ENCODE peak calls at places on chromosomes 7 and 10, in seven cellular contexts. One of them, this sample, is unnamed.

GRCh38 chr10:23413629-23414089 is 25.2 kb upstream of the OTUD1 start:
- DNase-seq in glutamatergic neuron: no peak
- DNase-seq in CD8-positive, alpha-beta T cell: no peak
- DNase-seq in cardiac muscle cell: no peak
- DNase-seq in activated CD8-positive, alpha-beta T cell treated with anti-CD3 and anti-CD28 coated beads for 36 hours: no peak
- DNase-seq in cardiac fibroblast: no peak
- DNase-seq in GM10248: peak; percentile 39
- DNase-seq in this sample: peak; percentile 63

GRCh38 chr7:158530800-158531609 is 56.6 kb downstream of the PTPRN2 start:
- DNase-seq in glutamatergic neuron: no peak
- DNase-seq in CD8-positive, alpha-beta T cell: no peak
- DNase-seq in cardiac muscle cell: no peak
- DNase-seq in activated CD8-positive, alpha-beta T cell treated with anti-CD3 and anti-CD28 coated beads for 36 hours: no peak
- DNase-seq in cardiac fibroblast: no peak
- DNase-seq in GM10248: no peak
- DNase-seq in this sample: no peak

GRCh38 chr7:3283130-3283704 is 17.8 kb upstream of the SDK1 start:
- DNase-seq in glutamatergic neuron: no peak
- DNase-seq in CD8-positive, alpha-beta T cell: no peak
- DNase-seq in cardiac muscle cell: no peak
- DNase-seq in activated CD8-positive, alpha-beta T cell treated with anti-CD3 and anti-CD28 coated beads for 36 hours: no peak
- DNase-seq in cardiac fibroblast: no peak
- DNase-seq in GM10248: no peak
- DNase-seq in this sample: no peak

GRCh38 chr10:48493083-48493871 is 111.6 kb downstream of the ARHGAP22 start:
- DNase-seq in glutamatergic neuron: no peak
- DNase-seq in CD8-positive, alpha-beta T cell: no peak
- DNase-seq in cardiac muscle cell: no peak
- DNase-seq in activated CD8-positive, alpha-beta T cell treated with anti-CD3 and anti-CD28 coated beads for 36 hours: no peak
- DNase-seq in cardiac fibroblast: no peak
- DNase-seq in GM10248: no peak
- DNase-seq in this sample: no peak

GRCh38 chr7:152987673-152988072 is 228.1 kb downstream of the ACTR3B start:
- DNase-seq in glutamatergic neuron: no peak
- DNase-seq in CD8-positive, alpha-beta T cell: no peak
- DNase-seq in cardiac muscle cell: no peak
- DNase-seq in activated CD8-positive, alpha-beta T cell treated with anti-CD3 and anti-CD28 coated beads for 36 hours: no peak
- DNase-seq in cardiac fibroblast: no peak
- DNase-seq in GM10248: no peak
- DNase-seq in this sample: no peak

GRCh38 chr7:142785841-142786250 is 15.1 kb downstream of the PRSS2 start:
- DNase-seq in glutamatergic neuron: no peak
- DNase-seq in CD8-positive, alpha-beta T cell: peak; percentile 92
- DNase-seq in cardiac muscle cell: no peak
- DNase-seq in activated CD8-positive, alpha-beta T cell treated with anti-CD3 and anti-CD28 coated beads for 36 hours: peak; percentile 86
- DNase-seq in cardiac fibroblast: no peak
- DNase-seq in GM10248: no peak
- DNase-seq in this sample: no peak

GRCh38 chr10:78572565-78572964 is 496.2 kb upstream of the ZMIZ1 start:
- DNase-seq in glutamatergic neuron: no peak
- DNase-seq in CD8-positive, alpha-beta T cell: no peak
- DNase-seq in cardiac muscle cell: no peak
- DNase-seq in activated CD8-positive, alpha-beta T cell treated with anti-CD3 and anti-CD28 coated beads for 36 hours: no peak
- DNase-seq in cardiac fibroblast: no peak
- DNase-seq in GM10248: no peak
- DNase-seq in this sample: no peak

GRCh38 chr7:1750541-1751021 is 80.5 kb downstream of the ELFN1 start:
- DNase-seq in glutamatergic neuron: no peak
- DNase-seq in CD8-positive, alpha-beta T cell: no peak
- DNase-seq in cardiac muscle cell: no peak
- DNase-seq in activated CD8-positive, alpha-beta T cell treated with anti-CD3 and anti-CD28 coated beads for 36 hours: no peak
- DNase-seq in cardiac fibroblast: no peak
- DNase-seq in GM10248: no peak
- DNase-seq in this sample: no peak

GRCh38 chr7:136997735-136998134 is 129.3 kb downstream of the CHRM2 start:
- DNase-seq in glutamatergic neuron: no peak
- DNase-seq in CD8-positive, alpha-beta T cell: no peak
- DNase-seq in cardiac muscle cell: no peak
- DNase-seq in activated CD8-positive, alpha-beta T cell treated with anti-CD3 and anti-CD28 coated beads for 36 hours: no peak
- DNase-seq in cardiac fibroblast: no peak
- DNase-seq in GM10248: no peak
- DNase-seq in this sample: no peak

GRCh38 chr10:30058570-30059132 is 735 bp downstream of the JCAD start:
- DNase-seq in glutamatergic neuron: peak; percentile 50
- DNase-seq in CD8-positive, alpha-beta T cell: no peak
- DNase-seq in cardiac muscle cell: no peak
- DNase-seq in activated CD8-positive, alpha-beta T cell treated with anti-CD3 and anti-CD28 coated beads for 36 hours: no peak
- DNase-seq in cardiac fibroblast: no peak
- DNase-seq in GM10248: no peak
- DNase-seq in this sample: no peak

GRCh38 chr10:126384269-126384873 is 3.9 kb downstream of the ADAM12 start:
- DNase-seq in glutamatergic neuron: no peak
- DNase-seq in CD8-positive, alpha-beta T cell: no peak
- DNase-seq in cardiac muscle cell: peak; percentile 66
- DNase-seq in activated CD8-positive, alpha-beta T cell treated with anti-CD3 and anti-CD28 coated beads for 36 hours: no peak
- DNase-seq in cardiac fibroblast: peak; percentile 92
- DNase-seq in GM10248: no peak
- DNase-seq in this sample: no peak

GRCh38 chr7:91266931-91267557 is 2.8 kb downstream of the FZD1 start:
- DNase-seq in glutamatergic neuron: no peak
- DNase-seq in CD8-positive, alpha-beta T cell: no peak
- DNase-seq in cardiac muscle cell: peak; percentile 22
- DNase-seq in activated CD8-positive, alpha-beta T cell treated with anti-CD3 and anti-CD28 coated beads for 36 hours: no peak
- DNase-seq in cardiac fibroblast: no peak
- DNase-seq in GM10248: no peak
- DNase-seq in this sample: no peak

GRCh38 chr7:102967798-102968197 is 55.0 kb downstream of the LRRC17 start:
- DNase-seq in glutamatergic neuron: no peak
- DNase-seq in CD8-positive, alpha-beta T cell: no peak
- DNase-seq in cardiac muscle cell: peak; percentile 71
- DNase-seq in activated CD8-positive, alpha-beta T cell treated with anti-CD3 and anti-CD28 coated beads for 36 hours: no peak
- DNase-seq in cardiac fibroblast: peak; percentile 44
- DNase-seq in GM10248: no peak
- DNase-seq in this sample: no peak

GRCh38 chr10:100697070-100697469 is 48.3 kb upstream of the PAX2 start:
- DNase-seq in glutamatergic neuron: no peak
- DNase-seq in CD8-positive, alpha-beta T cell: no peak
- DNase-seq in cardiac muscle cell: peak; percentile 79
- DNase-seq in activated CD8-positive, alpha-beta T cell treated with anti-CD3 and anti-CD28 coated beads for 36 hours: peak; percentile 63
- DNase-seq in cardiac fibroblast: peak; percentile 73
- DNase-seq in GM10248: no peak
- DNase-seq in this sample: peak; percentile 18

GRCh38 chr7:44561962-44562621 is 11.6 kb downstream of the DDX56 start:
- DNase-seq in glutamatergic neuron: no peak
- DNase-seq in CD8-positive, alpha-beta T cell: no peak
- DNase-seq in cardiac muscle cell: peak; percentile 55
- DNase-seq in activated CD8-positive, alpha-beta T cell treated with anti-CD3 and anti-CD28 coated beads for 36 hours: no peak
- DNase-seq in cardiac fibroblast: peak; percentile 69
- DNase-seq in GM10248: no peak
- DNase-seq in this sample: no peak

GRCh38 chr10:90847436-90847835 is 10.4 kb downstream of the HTR7 start:
- DNase-seq in glutamatergic neuron: no peak
- DNase-seq in CD8-positive, alpha-beta T cell: no peak
- DNase-seq in cardiac muscle cell: peak; percentile 57
- DNase-seq in activated CD8-positive, alpha-beta T cell treated with anti-CD3 and anti-CD28 coated beads for 36 hours: no peak
- DNase-seq in cardiac fibroblast: peak; percentile 75
- DNase-seq in GM10248: no peak
- DNase-seq in this sample: no peak

GRCh38 chr10:26780793-26781601 is 79.8 kb downstream of the ABI1 start:
- DNase-seq in glutamatergic neuron: no peak
- DNase-seq in CD8-positive, alpha-beta T cell: no peak
- DNase-seq in cardiac muscle cell: peak; percentile 59
- DNase-seq in activated CD8-positive, alpha-beta T cell treated with anti-CD3 and anti-CD28 coated beads for 36 hours: peak; percentile 37
- DNase-seq in cardiac fibroblast: peak; percentile 96
- DNase-seq in GM10248: peak; percentile 24
- DNase-seq in this sample: peak; percentile 67

GRCh38 chr7:99562832-99563231 is 4.4 kb downstream of the ZNF655 start:
- DNase-seq in glutamatergic neuron: no peak
- DNase-seq in CD8-positive, alpha-beta T cell: peak; percentile 23
- DNase-seq in cardiac muscle cell: peak; percentile 96
- DNase-seq in activated CD8-positive, alpha-beta T cell treated with anti-CD3 and anti-CD28 coated beads for 36 hours: peak; percentile 74
- DNase-seq in cardiac fibroblast: peak; percentile 99
- DNase-seq in GM10248: no peak
- DNase-seq in this sample: no peak

GRCh38 chr7:117908031-117908795 is 35.0 kb upstream of the CTTNBP2 start:
- DNase-seq in glutamatergic neuron: no peak
- DNase-seq in CD8-positive, alpha-beta T cell: no peak
- DNase-seq in cardiac muscle cell: no peak
- DNase-seq in activated CD8-positive, alpha-beta T cell treated with anti-CD3 and anti-CD28 coated beads for 36 hours: no peak
- DNase-seq in cardiac fibroblast: no peak
- DNase-seq in GM10248: no peak
- DNase-seq in this sample: no peak

GRCh38 chr7:953547-954327 is 743 bp downstream of the ADAP1 start:
- DNase-seq in glutamatergic neuron: peak; percentile 65
- DNase-seq in CD8-positive, alpha-beta T cell: no peak
- DNase-seq in cardiac muscle cell: peak; percentile 53
- DNase-seq in activated CD8-positive, alpha-beta T cell treated with anti-CD3 and anti-CD28 coated beads for 36 hours: peak; percentile 34
- DNase-seq in cardiac fibroblast: peak; percentile 31
- DNase-seq in GM10248: no peak
- DNase-seq in this sample: peak; percentile 48

GRCh38 chr10:128035557-128035973 is 90.7 kb downstream of the MKI67 start:
- DNase-seq in glutamatergic neuron: peak; percentile 65
- DNase-seq in CD8-positive, alpha-beta T cell: peak; percentile 48
- DNase-seq in cardiac muscle cell: peak; percentile 44
- DNase-seq in activated CD8-positive, alpha-beta T cell treated with anti-CD3 and anti-CD28 coated beads for 36 hours: peak; percentile 80
- DNase-seq in cardiac fibroblast: peak; percentile 36
- DNase-seq in GM10248: peak; percentile 73
- DNase-seq in this sample: peak; percentile 53

GRCh38 chr10:17217661-17218306 is 10.3 kb upstream of the VIM start:
- DNase-seq in glutamatergic neuron: no peak
- DNase-seq in CD8-positive, alpha-beta T cell: no peak
- DNase-seq in cardiac muscle cell: no peak
- DNase-seq in activated CD8-positive, alpha-beta T cell treated with anti-CD3 and anti-CD28 coated beads for 36 hours: no peak
- DNase-seq in cardiac fibroblast: peak; percentile 91
- DNase-seq in GM10248: no peak
- DNase-seq in this sample: no peak

GRCh38 chr10:68303849-68304412 is 27.9 kb upstream of the HNRNPH3 start:
- DNase-seq in glutamatergic neuron: no peak
- DNase-seq in CD8-positive, alpha-beta T cell: no peak
- DNase-seq in cardiac muscle cell: no peak
- DNase-seq in activated CD8-positive, alpha-beta T cell treated with anti-CD3 and anti-CD28 coated beads for 36 hours: no peak
- DNase-seq in cardiac fibroblast: no peak
- DNase-seq in GM10248: no peak
- DNase-seq in this sample: no peak

DNA sequence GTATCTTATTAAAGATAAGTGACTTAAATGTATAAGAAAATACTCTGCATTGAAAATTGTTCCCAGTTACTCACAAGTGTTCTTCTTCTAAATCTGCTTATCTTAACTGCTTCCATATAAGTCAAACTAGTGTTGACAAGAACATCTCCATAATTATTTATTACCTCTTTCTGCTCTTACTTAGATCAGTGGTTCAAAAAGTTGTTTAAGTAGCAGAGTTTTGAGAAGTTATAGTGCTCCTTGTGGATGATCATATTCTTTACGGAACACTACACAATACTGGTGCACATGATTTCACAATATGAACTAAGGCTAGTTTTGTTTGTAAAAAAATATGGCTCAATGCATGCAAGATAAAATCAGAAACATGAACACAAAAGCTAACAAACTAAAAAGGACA is 168.4 kb downstream of the SEMA3D start:
- DNase-seq in glutamatergic neuron: no peak
- DNase-seq in CD8-positive, alpha-beta T cell: no peak
- DNase-seq in cardiac muscle cell: peak; percentile 31
- DNase-seq in activated CD8-positive, alpha-beta T cell treated with anti-CD3 and anti-CD28 coated beads for 36 hours: no peak
- DNase-seq in cardiac fibroblast: peak; percentile 21
- DNase-seq in GM10248: no peak
- DNase-seq in this sample: no peak
- TF ChIP-seq CTCF in glutamatergic neuron: no peak
- TF ChIP-seq CTCF in CD8-positive, alpha-beta T cell: no peak
- TF ChIP-seq CTCF in cardiac muscle cell: no peak
- TF ChIP-seq CTCF in activated CD8-positive, alpha-beta T cell treated with anti-CD3 and anti-CD28 coated beads for 36 hours: no peak
- TF ChIP-seq CTCF in cardiac fibroblast: no peak
- TF ChIP-seq CTCF in GM10248: no peak
- TF ChIP-seq CTCF in this sample: no peak

GRCh38 chr7:26365077-26365896 is 73.6 kb downstream of the SNX10 start:
- DNase-seq in glutamatergic neuron: no peak
- DNase-seq in CD8-positive, alpha-beta T cell: peak; percentile 48
- DNase-seq in cardiac muscle cell: peak; percentile 86
- DNase-seq in activated CD8-positive, alpha-beta T cell treated with anti-CD3 and anti-CD28 coated beads for 36 hours: peak; percentile 59
- DNase-seq in cardiac fibroblast: peak; percentile 81
- DNase-seq in GM10248: peak; percentile 54
- DNase-seq in this sample: peak; percentile 92

GRCh38 chr7:26369519-26370385 is 78.1 kb downstream of the SNX10 start:
- DNase-seq in glutamatergic neuron: no peak
- DNase-seq in CD8-positive, alpha-beta T cell: no peak
- DNase-seq in cardiac muscle cell: peak; percentile 59
- DNase-seq in activated CD8-positive, alpha-beta T cell treated with anti-CD3 and anti-CD28 coated beads for 36 hours: peak; percentile 30
- DNase-seq in cardiac fibroblast: peak; percentile 64
- DNase-seq in GM10248: peak; percentile 26
- DNase-seq in this sample: peak; percentile 48

GRCh38 chr7:26365897-26366267 is 74.2 kb downstream of the SNX10 start:
- DNase-seq in glutamatergic neuron: no peak
- DNase-seq in CD8-positive, alpha-beta T cell: no peak
- DNase-seq in cardiac muscle cell: no peak
- DNase-seq in activated CD8-positive, alpha-beta T cell treated with anti-CD3 and anti-CD28 coated beads for 36 hours: no peak
- DNase-seq in cardiac fibroblast: no peak
- DNase-seq in GM10248: no peak
- DNase-seq in this sample: no peak

GRCh38 chr7:26367219-26367711 is 75.6 kb downstream of the SNX10 start:
- DNase-seq in glutamatergic neuron: no peak
- DNase-seq in CD8-positive, alpha-beta T cell: no peak
- DNase-seq in cardiac muscle cell: no peak
- DNase-seq in activated CD8-positive, alpha-beta T cell treated with anti-CD3 and anti-CD28 coated beads for 36 hours: no peak
- DNase-seq in cardiac fibroblast: no peak
- DNase-seq in GM10248: no peak
- DNase-seq in this sample: no peak

DNA sequence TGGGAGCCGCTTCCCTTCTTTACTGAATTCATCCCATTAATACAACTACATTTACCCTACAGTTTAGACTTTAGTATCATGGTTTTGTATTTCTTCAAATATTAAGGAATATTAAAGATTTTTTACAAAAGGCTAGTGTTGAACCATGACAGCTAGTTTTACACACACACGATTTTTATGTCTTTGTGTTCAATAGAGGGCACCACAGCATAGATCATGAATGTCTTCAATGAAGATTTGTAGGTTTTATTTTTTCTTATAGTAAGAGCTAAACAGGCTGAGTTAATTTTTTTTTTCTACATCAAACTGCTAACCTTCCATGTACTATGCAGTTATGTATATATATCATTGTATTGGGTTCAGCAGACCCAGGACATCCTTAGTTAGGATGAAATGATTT is 76.9 kb downstream of the SNX10 start:
- DNase-seq in glutamatergic neuron: no peak
- DNase-seq in CD8-positive, alpha-beta T cell: no peak
- DNase-seq in cardiac muscle cell: no peak
- DNase-seq in activated CD8-positive, alpha-beta T cell treated with anti-CD3 and anti-CD28 coated beads for 36 hours: no peak
- DNase-seq in cardiac fibroblast: no peak
- DNase-seq in GM10248: no peak
- DNase-seq in this sample: no peak
- TF ChIP-seq CTCF in glutamatergic neuron: no peak
- TF ChIP-seq CTCF in CD8-positive, alpha-beta T cell: no peak
- TF ChIP-seq CTCF in cardiac muscle cell: no peak
- TF ChIP-seq CTCF in activated CD8-positive, alpha-beta T cell treated with anti-CD3 and anti-CD28 coated beads for 36 hours: no peak
- TF ChIP-seq CTCF in cardiac fibroblast: no peak
- TF ChIP-seq CTCF in GM10248: no peak
- TF ChIP-seq CTCF in this sample: no peak

GRCh38 chr7:106064329-106064728 is 47.8 kb downstream of the SYPL1 start:
- DNase-seq in glutamatergic neuron: peak; percentile 31
- DNase-seq in CD8-positive, alpha-beta T cell: no peak
- DNase-seq in cardiac muscle cell: no peak
- DNase-seq in activated CD8-positive, alpha-beta T cell treated with anti-CD3 and anti-CD28 coated beads for 36 hours: no peak
- DNase-seq in cardiac fibroblast: no peak
- DNase-seq in GM10248: no peak
- DNase-seq in this sample: no peak
- TF ChIP-seq CTCF in glutamatergic neuron: no peak
- TF ChIP-seq CTCF in CD8-positive, alpha-beta T cell: no peak
- TF ChIP-seq CTCF in cardiac muscle cell: no peak
- TF ChIP-seq CTCF in activated CD8-positive, alpha-beta T cell treated with anti-CD3 and anti-CD28 coated beads for 36 hours: no peak
- TF ChIP-seq CTCF in cardiac fibroblast: no peak
- TF ChIP-seq CTCF in GM10248: no peak
- TF ChIP-seq CTCF in this sample: no peak

GRCh38 chr7:5629941-5630340 is 151.5 kb downstream of the RNF216 start:
- DNase-seq in glutamatergic neuron: no peak
- DNase-seq in CD8-positive, alpha-beta T cell: peak; percentile 70
- DNase-seq in cardiac muscle cell: peak; percentile 47
- DNase-seq in activated CD8-positive, alpha-beta T cell treated with anti-CD3 and anti-CD28 coated beads for 36 hours: peak; percentile 82
- DNase-seq in cardiac fibroblast: peak; percentile 86
- DNase-seq in GM10248: no peak
- DNase-seq in this sample: no peak
- TF ChIP-seq CTCF in glutamatergic neuron: no peak
- TF ChIP-seq CTCF in CD8-positive, alpha-beta T cell: no peak
- TF ChIP-seq CTCF in cardiac muscle cell: no peak
- TF ChIP-seq CTCF in activated CD8-positive, alpha-beta T cell treated with anti-CD3 and anti-CD28 coated beads for 36 hours: no peak
- TF ChIP-seq CTCF in cardiac fibroblast: peak; percentile 19
- TF ChIP-seq CTCF in GM10248: no peak
- TF ChIP-seq CTCF in this sample: no peak